ENCODE peak calls at places on chromosomes 5 and 9, in five cellular contexts. I, R, H, U and G are unnamed samples.

GRCh38 chr9:37776328-37776727 is 8.5 kb downstream of the EXOSC3 start:
- DNase-seq in H (no peak), R (no peak), U (no peak), I (no peak), G (no peak)

GRCh38 chr9:93118863-93119702 is 15.0 kb downstream of the NINJ1 start:
- DNase-seq in I (no peak), U (no peak), H (no peak), R (no peak), G (no peak)

GRCh38 chr5:51811883-51812282 is 428.6 kb downstream of the ISL1 start:
- DNase-seq in H (no peak), U (no peak), R (peak), I (no peak), G (no peak)

GRCh38 chr9:79611091-79611614 is 39.4 kb downstream of the TLE4 start:
- DNase-seq in I (no peak), R (no peak), H (no peak), U (no peak), G (no peak)

GRCh38 chr9:129822825-129823162 is 1.1 kb downstream of the TOR1A start:
- DNase-seq in I (no peak), R (no peak), H (no peak), U (no peak), G (no peak)

GRCh38 chr9:136243631-136244030 is 2.0 kb downstream of the QSOX2 start:
- DNase-seq in R (no peak), H (no peak), U (no peak), I (no peak), G (no peak)

GRCh38 chr9:120386390-120387131 is 193.4 kb downstream of the CDK5RAP2 start:
- DNase-seq in H (no peak), R (peak), U (no peak), I (no peak), G (peak)

GRCh38 chr5:101136454-101136853 is 233.4 kb upstream of the ST8SIA4 start:
- DNase-seq in H (no peak), R (no peak), I (no peak), U (no peak), G (no peak)

GRCh38 chr5:53360811-53361210 is 119.6 kb upstream of the FST start:
- DNase-seq in I (no peak), U (no peak), H (peak), R (no peak), G (no peak)

GRCh38 chr5:80300125-80300524 is 19.7 kb upstream of the SPZ1 start:
- DNase-seq in H (no peak), I (no peak), R (no peak), U (no peak), G (no peak)

GRCh38 chr9:68546596-68547390 is 6.1 kb upstream of the TMEM252 start:
- DNase-seq in H (no peak), R (no peak), U (no peak), I (no peak), G (no peak)

GRCh38 chr5:112684737-112685136 is 52.9 kb upstream of the APC start:
- DNase-seq in I (no peak), H (no peak), U (no peak), R (no peak), G (no peak)

GRCh38 chr9:97735070-97735600 is 38.0 kb upstream of the XPA start:
- DNase-seq in H (no peak), R (no peak), I (no peak), U (no peak), G (no peak)
- TF ChIP-seq JUND in H (no peak), R (no peak), I (no peak), U (no peak), G (no peak)

GRCh38 chr5:158843305-158843704 is 256.4 kb downstream of the EBF1 start:
- DNase-seq in H (no peak), U (no peak), R (no peak), I (no peak), G (no peak)
- TF ChIP-seq JUND in H (no peak), U (no peak), R (no peak), I (no peak), G (no peak)

DNA sequence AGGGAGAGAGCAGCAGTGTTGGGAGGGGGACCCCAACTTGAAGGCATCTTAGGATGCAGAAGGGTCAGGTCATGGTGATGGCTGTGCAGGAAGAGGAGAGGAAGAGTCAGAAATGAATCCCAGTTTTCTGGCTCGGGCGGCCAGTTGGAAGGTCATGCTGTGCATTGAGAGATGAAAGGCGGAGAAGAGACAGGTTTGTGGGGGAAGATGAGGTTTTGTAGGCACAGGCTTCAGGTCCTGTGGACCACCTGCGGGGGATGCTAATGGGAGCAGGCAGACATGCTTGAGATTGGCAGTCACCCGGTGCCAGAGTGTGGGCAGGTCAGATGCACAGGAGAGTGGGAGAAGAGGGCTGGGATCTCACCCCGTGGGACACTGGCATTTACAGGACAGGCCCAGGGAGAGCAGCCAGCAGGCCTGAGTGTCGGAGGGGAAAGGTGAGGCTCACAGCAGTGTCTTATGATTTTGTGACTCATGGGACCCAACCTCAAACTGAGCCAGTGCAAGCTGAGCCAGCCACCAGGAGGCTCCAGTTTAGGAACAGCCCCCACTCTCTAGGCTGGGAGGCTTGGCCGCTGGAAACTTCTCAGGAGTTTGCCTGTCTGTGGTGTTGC is 17.5 kb downstream of the STXBP1 start:
- DNase-seq in U (peak), H (no peak), I (peak), R (no peak), G (no peak)
- TF ChIP-seq JUND in U (no peak), H (no peak), I (no peak), R (no peak), G (no peak)

GRCh38 chr9:33614001-33614687 is 90.1 kb downstream of the ANKRD18B start:
- DNase-seq in H (no peak), I (no peak), R (no peak), U (no peak), G (no peak)
- TF ChIP-seq JUND in H (no peak), I (no peak), R (no peak), U (no peak), G (no peak)